ENCODE peak calls at places on chromosomes 4 and X, in ten cellular contexts. E, W, N, O, U, K, I, Z, S and R are unnamed samples.

GRCh38 chrX:133574716-133575115 is 159.4 kb upstream of the GPC4 start:
- DNase-seq in I (no peak), U (no peak), K (no peak), O (no peak), Z (no peak), E (no peak), N (no peak), W (no peak), S (peak; percentile 70), R (no peak)

GRCh38 chr4:97851115-97851514 is 292.2 kb downstream of the STPG2 start:
- DNase-seq in U (no peak), S (no peak), W (no peak), E (no peak), Z (no peak), N (no peak), K (no peak), I (no peak), O (no peak), R (no peak)

GRCh38 chr4:11189756-11190155 is 238.9 kb downstream of the HS3ST1 start:
- DNase-seq in S (peak; percentile 2), O (no peak), I (no peak), Z (no peak), E (no peak), U (no peak), K (no peak), N (no peak), W (no peak), R (no peak)

GRCh38 chrX:37887347-37887746 is 40.0 kb upstream of the DYNLT3 start:
- DNase-seq in E (no peak), U (no peak), Z (no peak), N (no peak), I (no peak), W (no peak), K (no peak), O (no peak), S (no peak), R (no peak)

GRCh38 chr4:98653006-98653405 is 5.4 kb downstream of the TSPAN5 start:
- DNase-seq in O (no peak), I (no peak), S (peak; percentile 60), K (no peak), N (no peak), U (no peak), Z (no peak), E (no peak), W (peak; percentile 80), R (no peak)

GRCh38 chr4:162683659-162684370 is 482.9 kb downstream of the NAF1 start:
- DNase-seq in O (no peak), I (no peak), W (no peak), K (no peak), U (no peak), S (peak; percentile 62), E (no peak), N (no peak), Z (no peak), R (no peak)

GRCh38 chrX:28581522-28581921 is 5.7 kb upstream of the IL1RAPL1 start:
- DNase-seq in Z (no peak), U (no peak), W (no peak), E (no peak), O (no peak), N (no peak), S (no peak), I (no peak), K (no peak), R (no peak)

GRCh38 chr4:1200425-1201035 is 28.1 kb upstream of the SPON2 start:
- DNase-seq in U (peak; percentile 96), N (peak; percentile 29), Z (peak; percentile 53), W (peak; percentile 84), O (no peak), K (peak; percentile 90), S (peak; percentile 82), I (peak; percentile 51), E (no peak), R (peak; percentile 85)

GRCh38 chr4:110005461-110006056 is 92.9 kb downstream of the EGF start:
- DNase-seq in W (peak; percentile 74), N (no peak), E (no peak), S (peak; percentile 59), O (no peak), U (no peak), K (no peak), I (no peak), Z (no peak), R (no peak)

DNA sequence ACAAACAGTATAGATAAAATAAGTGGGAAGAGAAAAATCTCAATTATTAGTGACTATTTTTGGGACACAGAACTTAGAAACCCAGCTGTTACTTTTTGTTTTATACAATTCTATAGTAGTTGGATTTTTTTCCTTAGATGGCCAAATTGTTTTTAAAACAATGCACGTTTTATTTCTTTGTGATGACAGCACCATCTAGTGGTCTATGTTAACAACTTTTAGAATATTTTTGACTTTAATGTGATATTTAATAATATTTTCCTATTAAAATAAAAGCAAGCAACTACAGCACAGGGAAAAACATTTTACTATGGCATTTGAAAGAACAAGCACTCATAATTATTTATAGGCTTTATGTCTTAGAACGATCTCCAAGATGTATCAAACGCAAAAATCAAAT is 5.6 kb upstream of the SMIM31 start:
- DNase-seq in S (peak; percentile 4), W (peak; percentile 19), O (no peak), N (no peak), U (no peak), I (no peak), E (no peak), Z (no peak), K (no peak), R (no peak)
- TF ChIP-seq CTCF in S (peak; percentile 22), W (peak; percentile 54), O (peak; percentile 65), N (peak; percentile 35), U (no peak), I (no peak), E (peak; percentile 73), Z (peak; percentile 78), K (no peak), R (peak; percentile 58)

GRCh38 chr4:41814565-41814964 is 66.0 kb upstream of the PHOX2B start:
- DNase-seq in E (no peak), W (peak; percentile 29), U (no peak), O (no peak), S (peak; percentile 0), K (no peak), I (no peak), N (peak; percentile 16), Z (peak; percentile 48), R (no peak)
- TF ChIP-seq CTCF in E (no peak), W (peak; percentile 54), U (no peak), O (peak; percentile 46), S (no peak), K (no peak), I (no peak), N (peak; percentile 26), Z (no peak), R (peak; percentile 27)

DNA sequence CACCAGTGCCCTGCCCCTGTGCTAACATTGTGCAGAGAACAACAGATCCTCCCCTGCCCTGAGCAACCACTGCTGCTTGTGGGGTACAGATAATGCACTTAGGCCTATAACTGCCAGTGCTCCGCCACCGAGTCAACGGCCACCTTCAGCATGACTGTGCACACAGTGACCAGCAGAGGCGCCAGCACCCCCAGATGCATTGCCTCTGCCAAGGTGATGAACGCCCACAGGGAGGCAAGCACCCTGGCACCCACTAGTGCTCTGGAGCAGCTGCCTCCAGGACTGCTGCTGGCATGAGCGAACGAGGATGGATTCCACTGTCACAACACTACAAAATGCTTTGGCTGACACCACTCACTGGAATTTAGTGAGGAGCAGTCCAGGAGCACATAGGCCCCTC is 38.2 kb downstream of the SPIN2B start:
- DNase-seq in K (no peak), Z (no peak), U (no peak), I (no peak), S (no peak), N (no peak), W (no peak), O (no peak), E (no peak), R (no peak)
- TF ChIP-seq CTCF in K (no peak), Z (no peak), U (no peak), I (no peak), S (no peak), N (no peak), W (no peak), O (no peak), E (no peak), R (no peak)

DNA sequence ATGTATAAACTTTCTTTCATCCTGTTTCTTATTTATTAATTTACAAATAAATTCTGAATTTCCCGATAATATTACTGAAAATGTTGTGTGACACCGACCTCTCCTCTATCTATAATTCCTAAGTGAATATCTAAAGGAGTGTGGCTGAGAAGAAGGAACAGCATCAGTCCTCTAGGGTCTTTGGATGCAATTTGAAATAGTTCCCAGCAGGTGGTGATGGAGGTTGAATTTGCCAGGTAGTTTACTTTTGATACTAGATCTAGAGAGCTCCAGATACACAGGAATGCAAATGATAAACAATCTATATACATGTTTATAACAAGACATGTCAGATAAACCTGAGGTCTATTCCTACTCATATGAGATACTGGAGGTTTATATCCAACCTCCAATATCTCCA is 305.4 kb downstream of the PCDH18 start:
- DNase-seq in O (no peak), K (no peak), S (no peak), Z (no peak), I (no peak), E (no peak), N (no peak), U (no peak), W (no peak), R (no peak)
- TF ChIP-seq CTCF in O (peak; percentile 57), K (no peak), S (peak; percentile 43), Z (peak; percentile 48), I (no peak), E (no peak), N (no peak), U (no peak), W (peak; percentile 30), R (peak; percentile 41)